ENCODE peak calls at places on chromosomes 4 and X, in nine cellular contexts. S, N, Y, P, U, R, H, A and W are unnamed samples.

GRCh38 chrX:153400146-153401132 is 711 bp downstream of the PNMA6E start:
- DNase-seq in N (no peak), S (no peak), R (peak), A (peak), P (peak), Y (peak), H (peak), U (no peak), W (no peak)

GRCh38 chr4:24674279-24674678 is 89.9 kb upstream of the DHX15 start:
- DNase-seq in R (no peak), U (no peak), N (no peak), A (no peak), S (no peak), H (no peak), Y (no peak), P (no peak), W (no peak)

GRCh38 chr4:138175337-138175794 is 66.8 kb downstream of the SLC7A11 start:
- DNase-seq in N (no peak), S (no peak), P (peak), H (no peak), U (peak), R (no peak), A (no peak), Y (no peak), W (no peak)

GRCh38 chrX:389021-389441 is 2.3 kb upstream of the PPP2R3B start:
- DNase-seq in N (no peak), R (no peak), U (no peak), A (no peak), S (no peak), P (no peak), H (no peak), Y (no peak), W (no peak)

GRCh38 chrX:98506907-98507306 is 1623.2 kb downstream of the RPA4 start:
- DNase-seq in A (no peak), P (no peak), U (no peak), N (no peak), Y (no peak), R (no peak), S (no peak), H (no peak), W (no peak)

GRCh38 chr4:163600731-163601130 is 106.2 kb downstream of the TMA16 start:
- DNase-seq in S (no peak), H (no peak), R (no peak), U (no peak), A (no peak), P (no peak), Y (no peak), N (no peak), W (no peak)

GRCh38 chr4:52001616-52002015 is 18.5 kb downstream of the LRRC66 start:
- DNase-seq in H (no peak), Y (no peak), A (no peak), R (no peak), N (no peak), P (no peak), U (no peak), S (no peak), W (peak)

GRCh38 chr4:74932010-74932409 is 906 bp upstream of the PARM1 start:
- DNase-seq in H (no peak), N (no peak), U (no peak), R (no peak), A (no peak), Y (no peak), S (no peak), P (no peak), W (no peak)

GRCh38 chr4:5051210-5051691 is at the start of gene STK32B:
- DNase-seq in U (peak), Y (peak), H (peak), A (peak), R (no peak), P (peak), S (peak), N (peak), W (no peak)

GRCh38 chr4:23384741-23385140 is 505.1 kb downstream of the PPARGC1A start:
- DNase-seq in A (no peak), R (no peak), Y (no peak), P (no peak), H (no peak), N (no peak), U (no peak), S (no peak), W (no peak)

GRCh38 chr4:9859774-9860173 is 78.3 kb downstream of the DRD5 start:
- DNase-seq in R (no peak), S (no peak), H (no peak), Y (no peak), P (no peak), N (no peak), U (no peak), A (no peak), W (no peak)

GRCh38 chr4:168589154-168589553 is 92.3 kb downstream of the PALLD start:
- DNase-seq in S (no peak), U (no peak), P (no peak), Y (no peak), N (no peak), H (no peak), A (no peak), R (no peak), W (peak)

GRCh38 chr4:68249434-68249833 is 3.9 kb upstream of the TMPRSS11B start:
- DNase-seq in U (no peak), R (no peak), A (no peak), P (no peak), Y (no peak), N (no peak), H (no peak), S (no peak), W (no peak)

GRCh38 chr4:130336585-130337217 is 1240.7 kb downstream of the C4orf33 start:
- DNase-seq in U (no peak), A (no peak), S (no peak), P (no peak), R (no peak), Y (no peak), H (no peak), N (peak), W (peak)

GRCh38 chr4:22190855-22191254 is 242.3 kb upstream of the KCNIP4 start:
- DNase-seq in A (no peak), H (no peak), P (no peak), S (peak), U (no peak), Y (no peak), N (no peak), R (no peak), W (peak)

GRCh38 chr4:163251204-163251603 is 81.2 kb downstream of the NPY1R start:
- DNase-seq in Y (no peak), S (no peak), N (no peak), U (no peak), A (no peak), P (no peak), R (no peak), H (no peak), W (no peak)

GRCh38 chr4:4526401-4526800 is 15.4 kb downstream of the STX18 start:
- DNase-seq in R (no peak), P (no peak), Y (no peak), H (no peak), S (no peak), A (no peak), U (no peak), N (no peak), W (no peak)

GRCh38 chrX:112631892-112632291 is 47.8 kb downstream of the LHFPL1 start:
- DNase-seq in S (no peak), N (no peak), P (no peak), R (no peak), H (no peak), A (no peak), U (no peak), Y (no peak), W (no peak)

GRCh38 chr4:42282081-42282901 is 115.0 kb upstream of the SHISA3 start:
- DNase-seq in S (no peak), Y (peak), N (peak), R (no peak), P (peak), U (peak), H (peak), A (peak), W (peak)

GRCh38 chrX:134469481-134469880 is 9.5 kb downstream of the HPRT1 start:
- DNase-seq in R (no peak), U (no peak), P (no peak), Y (no peak), A (no peak), H (no peak), N (no peak), S (no peak), W (peak)

GRCh38 chr4:112910109-112910736 is 139.2 kb upstream of the ANK2 start:
- DNase-seq in N (peak), H (no peak), P (no peak), Y (no peak), S (peak), A (no peak), U (no peak), R (no peak), W (peak)

GRCh38 chr4:130995988-130996387 is 1900.0 kb downstream of the C4orf33 start:
- DNase-seq in A (no peak), Y (no peak), R (no peak), N (no peak), P (no peak), H (no peak), U (no peak), S (no peak), W (no peak)

GRCh38 chrX:20215565-20215964 is 51.1 kb downstream of the RPS6KA3 start:
- DNase-seq in P (no peak), A (no peak), S (no peak), U (no peak), H (no peak), N (no peak), Y (no peak), R (no peak), W (no peak)

GRCh38 chr4:16794816-16795445 is 103.5 kb downstream of the LDB2 start:
- DNase-seq in N (peak), A (no peak), S (peak), Y (peak), R (no peak), P (peak), U (no peak), H (peak), W (no peak)

GRCh38 chr4:74114234-74114633 is 15.2 kb upstream of the CXCL2 start:
- DNase-seq in U (peak), R (no peak), S (peak), Y (no peak), N (no peak), H (no peak), A (no peak), P (no peak), W (peak)

GRCh38 chrX:4762196-4762595 is 1048.7 kb upstream of the PRKX start:
- DNase-seq in S (no peak), R (no peak), P (no peak), H (no peak), N (no peak), A (no peak), U (no peak), Y (no peak), W (no peak)

GRCh38 chr4:57548856-57549255 is 438.7 kb upstream of the IGFBP7 start:
- DNase-seq in Y (no peak), A (no peak), S (no peak), H (no peak), N (no peak), R (no peak), U (no peak), P (no peak), W (no peak)

GRCh38 chr4:184384056-184384809 is 90.1 kb downstream of the IRF2 start:
- DNase-seq in H (peak), N (no peak), R (no peak), U (peak), S (peak), P (no peak), Y (no peak), A (no peak), W (peak)